ENCODE peak calls at places on chromosomes 4 and X, in ten cellular contexts. One of them, this sample, is unnamed.
A peak's percentile ranks its signal among the peaks of the same experiment; 100 is the strongest.

GRCh38 chr4:147994076-147994475 is 262.2 kb downstream of the ARHGAP10 start:
- DNase-seq in stomach: no peak
- DNase-seq in thyroid gland: no peak
- DNase-seq in AG04449: peak; percentile 36
- DNase-seq in keratinocyte: no peak
- DNase-seq in A549: no peak
- DNase-seq in H7: no peak
- DNase-seq in fibroblast of pulmonary artery: peak; percentile 86
- DNase-seq in cardiac muscle cell: peak; percentile 83
- DNase-seq in IMR-90: peak; percentile 47
- DNase-seq in this sample: peak; percentile 60

GRCh38 chrX:132837126-132837525 is 121.3 kb downstream of the HS6ST2 start:
- DNase-seq in stomach: no peak
- DNase-seq in thyroid gland: no peak
- DNase-seq in AG04449: no peak
- DNase-seq in keratinocyte: peak; percentile 0
- DNase-seq in A549: no peak
- DNase-seq in H7: no peak
- DNase-seq in fibroblast of pulmonary artery: peak; percentile 61
- DNase-seq in cardiac muscle cell: peak; percentile 72
- DNase-seq in IMR-90: no peak
- DNase-seq in this sample: peak; percentile 49

GRCh38 chrX:35798042-35798441 is at the start of gene MAGEB16:
- DNase-seq in stomach: no peak
- DNase-seq in thyroid gland: no peak
- DNase-seq in AG04449: no peak
- DNase-seq in keratinocyte: no peak
- DNase-seq in A549: no peak
- DNase-seq in H7: no peak
- DNase-seq in fibroblast of pulmonary artery: no peak
- DNase-seq in cardiac muscle cell: no peak
- DNase-seq in IMR-90: no peak
- DNase-seq in this sample: no peak

GRCh38 chr4:144645621-144646522 is at the start of gene HHIP:
- DNase-seq in stomach: peak; percentile 31
- DNase-seq in thyroid gland: peak; percentile 17
- DNase-seq in AG04449: no peak
- DNase-seq in keratinocyte: no peak
- DNase-seq in A549: peak; percentile 14
- DNase-seq in H7: peak; percentile 83
- DNase-seq in fibroblast of pulmonary artery: peak; percentile 86
- DNase-seq in cardiac muscle cell: peak; percentile 65
- DNase-seq in IMR-90: peak; percentile 65
- DNase-seq in this sample: peak; percentile 83

GRCh38 chr4:10898072-10898471 is 213.5 kb upstream of the CLNK start:
- DNase-seq in stomach: no peak
- DNase-seq in thyroid gland: no peak
- DNase-seq in AG04449: no peak
- DNase-seq in keratinocyte: no peak
- DNase-seq in A549: no peak
- DNase-seq in H7: no peak
- DNase-seq in fibroblast of pulmonary artery: no peak
- DNase-seq in cardiac muscle cell: no peak
- DNase-seq in IMR-90: no peak
- DNase-seq in this sample: no peak

GRCh38 chrX:152821145-152821765 is 9.3 kb downstream of the CETN2 start:
- DNase-seq in stomach: peak; percentile 52
- DNase-seq in thyroid gland: peak; percentile 30
- DNase-seq in AG04449: no peak
- DNase-seq in keratinocyte: no peak
- DNase-seq in A549: peak; percentile 54
- DNase-seq in H7: peak; percentile 40
- DNase-seq in fibroblast of pulmonary artery: peak; percentile 51
- DNase-seq in cardiac muscle cell: peak; percentile 31
- DNase-seq in IMR-90: peak; percentile 32
- DNase-seq in this sample: peak; percentile 48

GRCh38 chrX:331145-331771 is 12.7 kb upstream of the GTPBP6 start:
- DNase-seq in stomach: no peak
- DNase-seq in thyroid gland: no peak
- DNase-seq in AG04449: no peak
- DNase-seq in keratinocyte: no peak
- DNase-seq in A549: no peak
- DNase-seq in H7: peak; percentile 88
- DNase-seq in fibroblast of pulmonary artery: peak; percentile 38
- DNase-seq in cardiac muscle cell: peak; percentile 51
- DNase-seq in IMR-90: peak; percentile 28
- DNase-seq in this sample: peak; percentile 56

GRCh38 chrX:44872319-44872816 is 620 bp upstream of the KDM6A start:
- DNase-seq in stomach: peak; percentile 61
- DNase-seq in thyroid gland: peak; percentile 41
- DNase-seq in AG04449: no peak
- DNase-seq in keratinocyte: no peak
- DNase-seq in A549: no peak
- DNase-seq in H7: peak; percentile 74
- DNase-seq in fibroblast of pulmonary artery: peak; percentile 17
- DNase-seq in cardiac muscle cell: peak; percentile 25
- DNase-seq in IMR-90: peak; percentile 4
- DNase-seq in this sample: peak; percentile 14

GRCh38 chr4:48947731-48948130 is 38.3 kb upstream of the CWH43 start:
- DNase-seq in stomach: no peak
- DNase-seq in thyroid gland: no peak
- DNase-seq in AG04449: no peak
- DNase-seq in keratinocyte: no peak
- DNase-seq in A549: no peak
- DNase-seq in H7: no peak
- DNase-seq in fibroblast of pulmonary artery: no peak
- DNase-seq in cardiac muscle cell: no peak
- DNase-seq in IMR-90: no peak
- DNase-seq in this sample: no peak

GRCh38 chrX:4674028-4674782 is 960.8 kb upstream of the PRKX start:
- DNase-seq in stomach: no peak
- DNase-seq in thyroid gland: no peak
- DNase-seq in AG04449: no peak
- DNase-seq in keratinocyte: no peak
- DNase-seq in A549: no peak
- DNase-seq in H7: no peak
- DNase-seq in fibroblast of pulmonary artery: no peak
- DNase-seq in cardiac muscle cell: no peak
- DNase-seq in IMR-90: no peak
- DNase-seq in this sample: no peak

GRCh38 chrX:96540111-96540631 is 144.5 kb upstream of the DIAPH2 start:
- DNase-seq in stomach: no peak
- DNase-seq in thyroid gland: no peak
- DNase-seq in AG04449: no peak
- DNase-seq in keratinocyte: no peak
- DNase-seq in A549: no peak
- DNase-seq in H7: no peak
- DNase-seq in fibroblast of pulmonary artery: no peak
- DNase-seq in cardiac muscle cell: no peak
- DNase-seq in IMR-90: no peak
- DNase-seq in this sample: no peak

GRCh38 chr4:78647272-78647671 is 95.7 kb downstream of the ANXA3 start:
- DNase-seq in stomach: no peak
- DNase-seq in thyroid gland: no peak
- DNase-seq in AG04449: no peak
- DNase-seq in keratinocyte: no peak
- DNase-seq in A549: no peak
- DNase-seq in H7: no peak
- DNase-seq in fibroblast of pulmonary artery: no peak
- DNase-seq in cardiac muscle cell: no peak
- DNase-seq in IMR-90: no peak
- DNase-seq in this sample: no peak

GRCh38 chr4:85459736-85460135 is 15.2 kb upstream of the ARHGAP24 start:
- DNase-seq in stomach: peak; percentile 57
- DNase-seq in thyroid gland: no peak
- DNase-seq in AG04449: no peak
- DNase-seq in keratinocyte: no peak
- DNase-seq in A549: no peak
- DNase-seq in H7: no peak
- DNase-seq in fibroblast of pulmonary artery: no peak
- DNase-seq in cardiac muscle cell: no peak
- DNase-seq in IMR-90: no peak
- DNase-seq in this sample: no peak

GRCh38 chr4:74805601-74806000 is 11.3 kb upstream of the BTC start:
- DNase-seq in stomach: no peak
- DNase-seq in thyroid gland: no peak
- DNase-seq in AG04449: peak; percentile 12
- DNase-seq in keratinocyte: no peak
- DNase-seq in A549: peak; percentile 64
- DNase-seq in H7: no peak
- DNase-seq in fibroblast of pulmonary artery: peak; percentile 68
- DNase-seq in cardiac muscle cell: peak; percentile 77
- DNase-seq in IMR-90: peak; percentile 66
- DNase-seq in this sample: peak; percentile 65

GRCh38 chr4:133741766-133742165 is 459.8 kb downstream of the PABPC4L start:
- DNase-seq in stomach: no peak
- DNase-seq in thyroid gland: no peak
- DNase-seq in AG04449: no peak
- DNase-seq in keratinocyte: no peak
- DNase-seq in A549: no peak
- DNase-seq in H7: no peak
- DNase-seq in fibroblast of pulmonary artery: no peak
- DNase-seq in cardiac muscle cell: no peak
- DNase-seq in IMR-90: no peak
- DNase-seq in this sample: no peak

GRCh38 chrX:118675966-118676349 is 51.4 kb upstream of the IL13RA1 start:
- DNase-seq in stomach: no peak
- DNase-seq in thyroid gland: no peak
- DNase-seq in AG04449: no peak
- DNase-seq in keratinocyte: no peak
- DNase-seq in A549: no peak
- DNase-seq in H7: no peak
- DNase-seq in fibroblast of pulmonary artery: no peak
- DNase-seq in cardiac muscle cell: no peak
- DNase-seq in IMR-90: no peak
- DNase-seq in this sample: no peak

GRCh38 chrX:108439961-108440696 is 491 bp downstream of the COL4A5 start:
- DNase-seq in stomach: no peak
- DNase-seq in thyroid gland: peak; percentile 12
- DNase-seq in AG04449: no peak
- DNase-seq in keratinocyte: no peak
- DNase-seq in A549: no peak
- DNase-seq in H7: peak; percentile 15
- DNase-seq in fibroblast of pulmonary artery: no peak
- DNase-seq in cardiac muscle cell: peak; percentile 41
- DNase-seq in IMR-90: peak; percentile 21
- DNase-seq in this sample: peak; percentile 37

GRCh38 chr4:158538176-158538575 is 16.5 kb downstream of the RXFP1 start:
- DNase-seq in stomach: no peak
- DNase-seq in thyroid gland: no peak
- DNase-seq in AG04449: no peak
- DNase-seq in keratinocyte: no peak
- DNase-seq in A549: no peak
- DNase-seq in H7: no peak
- DNase-seq in fibroblast of pulmonary artery: peak; percentile 58
- DNase-seq in cardiac muscle cell: peak; percentile 66
- DNase-seq in IMR-90: peak; percentile 53
- DNase-seq in this sample: peak; percentile 59

GRCh38 chr4:111228874-111229273 is 606.0 kb upstream of the PITX2 start:
- DNase-seq in stomach: no peak
- DNase-seq in thyroid gland: no peak
- DNase-seq in AG04449: peak; percentile 10
- DNase-seq in keratinocyte: no peak
- DNase-seq in A549: no peak
- DNase-seq in H7: no peak
- DNase-seq in fibroblast of pulmonary artery: no peak
- DNase-seq in cardiac muscle cell: no peak
- DNase-seq in IMR-90: peak; percentile 75
- DNase-seq in this sample: no peak

GRCh38 chrX:128518508-128518907 is 466.3 kb upstream of the ACTRT1 start:
- DNase-seq in stomach: no peak
- DNase-seq in thyroid gland: no peak
- DNase-seq in AG04449: no peak
- DNase-seq in keratinocyte: no peak
- DNase-seq in A549: peak; percentile 15
- DNase-seq in H7: peak; percentile 1
- DNase-seq in fibroblast of pulmonary artery: peak; percentile 0
- DNase-seq in cardiac muscle cell: no peak
- DNase-seq in IMR-90: peak; percentile 1
- DNase-seq in this sample: peak; percentile 1

GRCh38 chr4:143287571-143287923 is 49.1 kb upstream of the GAB1 start:
- DNase-seq in stomach: no peak
- DNase-seq in thyroid gland: no peak
- DNase-seq in AG04449: no peak
- DNase-seq in keratinocyte: no peak
- DNase-seq in A549: no peak
- DNase-seq in H7: peak; percentile 21
- DNase-seq in fibroblast of pulmonary artery: no peak
- DNase-seq in cardiac muscle cell: no peak
- DNase-seq in IMR-90: no peak
- DNase-seq in this sample: no peak

GRCh38 chrX:40759374-40759773 is 24.0 kb upstream of the MED14 start:
- DNase-seq in stomach: no peak
- DNase-seq in thyroid gland: no peak
- DNase-seq in AG04449: no peak
- DNase-seq in keratinocyte: no peak
- DNase-seq in A549: no peak
- DNase-seq in H7: no peak
- DNase-seq in fibroblast of pulmonary artery: no peak
- DNase-seq in cardiac muscle cell: no peak
- DNase-seq in IMR-90: no peak
- DNase-seq in this sample: no peak
- H3K4me3 ChIP-seq in stomach: no peak overlapping the region
- H3K4me3 ChIP-seq in thyroid gland: no peak overlapping the region
- H3K4me3 ChIP-seq in AG04449: no peak overlapping the region
- H3K4me3 ChIP-seq in keratinocyte: no peak overlapping the region
- H3K4me3 ChIP-seq in A549: no peak overlapping the region
- H3K4me3 ChIP-seq in H7: no peak overlapping the region
- H3K4me3 ChIP-seq in fibroblast of pulmonary artery: no peak overlapping the region
- H3K4me3 ChIP-seq in cardiac muscle cell: no peak overlapping the region
- H3K4me3 ChIP-seq in IMR-90: no peak overlapping the region
- H3K4me3 ChIP-seq in this sample: no peak overlapping the region

GRCh38 chr4:125369098-125369497 is 54.3 kb downstream of the FAT4 start:
- DNase-seq in stomach: no peak
- DNase-seq in thyroid gland: no peak
- DNase-seq in AG04449: no peak
- DNase-seq in keratinocyte: no peak
- DNase-seq in A549: no peak
- DNase-seq in H7: no peak
- DNase-seq in fibroblast of pulmonary artery: no peak
- DNase-seq in cardiac muscle cell: no peak
- DNase-seq in IMR-90: no peak
- DNase-seq in this sample: peak; percentile 25
- H3K4me3 ChIP-seq in stomach: peak overlapping the region; percentile 32
- H3K4me3 ChIP-seq in thyroid gland: peak overlapping the region; percentile 14
- H3K4me3 ChIP-seq in AG04449: no peak overlapping the region
- H3K4me3 ChIP-seq in keratinocyte: peak overlapping the region; percentile 68
- H3K4me3 ChIP-seq in A549: no peak overlapping the region
- H3K4me3 ChIP-seq in H7: no peak overlapping the region
- H3K4me3 ChIP-seq in fibroblast of pulmonary artery: peak overlapping the region; percentile 54
- H3K4me3 ChIP-seq in cardiac muscle cell: no peak overlapping the region
- H3K4me3 ChIP-seq in IMR-90: peak overlapping the region; percentile 60
- H3K4me3 ChIP-seq in this sample: no peak overlapping the region

GRCh38 chrX:69128573-69128972 is 36.7 kb downstream of the PJA1 start:
- DNase-seq in stomach: peak; percentile 30
- DNase-seq in thyroid gland: peak; percentile 58
- DNase-seq in AG04449: no peak
- DNase-seq in keratinocyte: no peak
- DNase-seq in A549: no peak
- DNase-seq in H7: peak; percentile 78
- DNase-seq in fibroblast of pulmonary artery: peak; percentile 24
- DNase-seq in cardiac muscle cell: peak; percentile 52
- DNase-seq in IMR-90: no peak
- DNase-seq in this sample: peak; percentile 22
- H3K4me3 ChIP-seq in stomach: peak overlapping the region; percentile 13
- H3K4me3 ChIP-seq in thyroid gland: no peak overlapping the region
- H3K4me3 ChIP-seq in AG04449: no peak overlapping the region
- H3K4me3 ChIP-seq in keratinocyte: no peak overlapping the region
- H3K4me3 ChIP-seq in A549: no peak overlapping the region
- H3K4me3 ChIP-seq in H7: no peak overlapping the region
- H3K4me3 ChIP-seq in fibroblast of pulmonary artery: no peak overlapping the region
- H3K4me3 ChIP-seq in cardiac muscle cell: no peak overlapping the region
- H3K4me3 ChIP-seq in IMR-90: no peak overlapping the region
- H3K4me3 ChIP-seq in this sample: peak overlapping the region; percentile 29

GRCh38 chrX:91039777-91040176 is 394.9 kb upstream of the PABPC5 start:
- DNase-seq in stomach: no peak
- DNase-seq in thyroid gland: peak; percentile 3
- DNase-seq in AG04449: no peak
- DNase-seq in keratinocyte: no peak
- DNase-seq in A549: no peak
- DNase-seq in H7: no peak
- DNase-seq in fibroblast of pulmonary artery: no peak
- DNase-seq in cardiac muscle cell: no peak
- DNase-seq in IMR-90: no peak
- DNase-seq in this sample: no peak
- H3K4me3 ChIP-seq in stomach: no peak overlapping the region
- H3K4me3 ChIP-seq in thyroid gland: no peak overlapping the region
- H3K4me3 ChIP-seq in AG04449: no peak overlapping the region
- H3K4me3 ChIP-seq in keratinocyte: no peak overlapping the region
- H3K4me3 ChIP-seq in A549: no peak overlapping the region
- H3K4me3 ChIP-seq in H7: no peak overlapping the region
- H3K4me3 ChIP-seq in fibroblast of pulmonary artery: no peak overlapping the region
- H3K4me3 ChIP-seq in cardiac muscle cell: no peak overlapping the region
- H3K4me3 ChIP-seq in IMR-90: no peak overlapping the region
- H3K4me3 ChIP-seq in this sample: no peak overlapping the region

This sample was measured in choroid plexus epithelial cell.